ENCODE peak calls at places on chromosome 18, in eight cellular contexts. One of them, this sample, is unnamed.

GRCh38 chr18:2223859-2224258 is 347.4 kb downstream of the METTL4 start:
- DNase-seq in NCI-H2081: peak; percentile 50
- DNase-seq in COLO829: no peak
- DNase-seq in NCI-H69: peak; percentile 73
- DNase-seq in naive B cell: no peak
- DNase-seq in KBM-7: peak; percentile 13
- DNase-seq in CD4-positive, alpha-beta T cell: no peak
- DNase-seq in heart right ventricle: peak; percentile 26
- DNase-seq in this sample: peak; percentile 4

GRCh38 chr18:44579028-44579692 is 101.5 kb upstream of the SETBP1 start:
- DNase-seq in COLO829: no peak
- DNase-seq in CD4-positive, alpha-beta T cell: no peak
- DNase-seq in heart right ventricle: no peak
- DNase-seq in NCI-H2081: peak; percentile 52
- DNase-seq in NCI-H69: peak; percentile 87
- DNase-seq in KBM-7: peak; percentile 3
- DNase-seq in naive B cell: no peak
- DNase-seq in this sample: no peak

GRCh38 chr18:73004260-73004659 is 136.5 kb upstream of the NETO1 start:
- DNase-seq in naive B cell: no peak
- DNase-seq in COLO829: no peak
- DNase-seq in heart right ventricle: no peak
- DNase-seq in KBM-7: no peak
- DNase-seq in CD4-positive, alpha-beta T cell: no peak
- DNase-seq in NCI-H2081: no peak
- DNase-seq in NCI-H69: no peak
- DNase-seq in this sample: no peak

GRCh38 chr18:54242327-54242726 is 17.9 kb upstream of the MBD2 start:
- DNase-seq in KBM-7: no peak
- DNase-seq in CD4-positive, alpha-beta T cell: no peak
- DNase-seq in naive B cell: no peak
- DNase-seq in NCI-H2081: no peak
- DNase-seq in COLO829: no peak
- DNase-seq in NCI-H69: no peak
- DNase-seq in heart right ventricle: no peak
- DNase-seq in this sample: no peak

GRCh38 chr18:34219651-34220050 is 5.1 kb downstream of the NOL4 start:
- DNase-seq in NCI-H2081: peak; percentile 90
- DNase-seq in KBM-7: no peak
- DNase-seq in naive B cell: no peak
- DNase-seq in CD4-positive, alpha-beta T cell: no peak
- DNase-seq in heart right ventricle: no peak
- DNase-seq in COLO829: no peak
- DNase-seq in NCI-H69: peak; percentile 95
- DNase-seq in this sample: peak; percentile 80

GRCh38 chr18:56322403-56322802 is 316.0 kb downstream of the TXNL1 start:
- DNase-seq in COLO829: no peak
- DNase-seq in NCI-H2081: no peak
- DNase-seq in KBM-7: no peak
- DNase-seq in NCI-H69: peak; percentile 91
- DNase-seq in CD4-positive, alpha-beta T cell: no peak
- DNase-seq in naive B cell: no peak
- DNase-seq in heart right ventricle: peak; percentile 38
- DNase-seq in this sample: no peak

GRCh38 chr18:62610509-62611394 is 87.9 kb downstream of the ZCCHC2 start:
- DNase-seq in NCI-H2081: no peak
- DNase-seq in CD4-positive, alpha-beta T cell: no peak
- DNase-seq in KBM-7: no peak
- DNase-seq in heart right ventricle: peak; percentile 55
- DNase-seq in naive B cell: no peak
- DNase-seq in NCI-H69: peak; percentile 68
- DNase-seq in COLO829: no peak
- DNase-seq in this sample: no peak

GRCh38 chr18:22318745-22319407 is 98.8 kb downstream of the CTAGE1 start:
- DNase-seq in CD4-positive, alpha-beta T cell: no peak
- DNase-seq in COLO829: no peak
- DNase-seq in naive B cell: no peak
- DNase-seq in KBM-7: no peak
- DNase-seq in NCI-H2081: no peak
- DNase-seq in heart right ventricle: no peak
- DNase-seq in NCI-H69: no peak
- DNase-seq in this sample: no peak

GRCh38 chr18:78986018-78986481 is 6.4 kb downstream of the SALL3 start:
- DNase-seq in heart right ventricle: no peak
- DNase-seq in naive B cell: no peak
- DNase-seq in NCI-H69: peak; percentile 94
- DNase-seq in KBM-7: peak; percentile 48
- DNase-seq in COLO829: peak; percentile 28
- DNase-seq in NCI-H2081: peak; percentile 70
- DNase-seq in CD4-positive, alpha-beta T cell: no peak
- DNase-seq in this sample: no peak

GRCh38 chr18:47283476-47283875 is 32.0 kb upstream of the SKOR2 start:
- DNase-seq in heart right ventricle: no peak
- DNase-seq in naive B cell: no peak
- DNase-seq in NCI-H2081: peak; percentile 9
- DNase-seq in CD4-positive, alpha-beta T cell: no peak
- DNase-seq in KBM-7: peak; percentile 47
- DNase-seq in COLO829: peak; percentile 38
- DNase-seq in NCI-H69: peak; percentile 77
- DNase-seq in this sample: peak; percentile 6

GRCh38 chr18:69216390-69216789 is 184.3 kb upstream of the DOK6 start:
- DNase-seq in naive B cell: no peak
- DNase-seq in CD4-positive, alpha-beta T cell: no peak
- DNase-seq in NCI-H2081: peak; percentile 63
- DNase-seq in NCI-H69: peak; percentile 87
- DNase-seq in KBM-7: no peak
- DNase-seq in COLO829: no peak
- DNase-seq in heart right ventricle: no peak
- DNase-seq in this sample: no peak

GRCh38 chr18:26545335-26545734 is 3.0 kb downstream of the KCTD1 start:
- DNase-seq in KBM-7: no peak
- DNase-seq in CD4-positive, alpha-beta T cell: no peak
- DNase-seq in NCI-H69: no peak
- DNase-seq in naive B cell: no peak
- DNase-seq in COLO829: no peak
- DNase-seq in NCI-H2081: no peak
- DNase-seq in heart right ventricle: no peak
- DNase-seq in this sample: no peak

GRCh38 chr18:61963705-61964104 is 70.9 kb upstream of the RNF152 start:
- DNase-seq in heart right ventricle: peak; percentile 51
- DNase-seq in NCI-H2081: no peak
- DNase-seq in COLO829: no peak
- DNase-seq in NCI-H69: no peak
- DNase-seq in naive B cell: no peak
- DNase-seq in CD4-positive, alpha-beta T cell: no peak
- DNase-seq in KBM-7: no peak
- DNase-seq in this sample: no peak

GRCh38 chr18:12640881-12641200 is 17.1 kb downstream of the SPIRE1 start:
- DNase-seq in NCI-H69: peak; percentile 51
- DNase-seq in naive B cell: no peak
- DNase-seq in NCI-H2081: no peak
- DNase-seq in COLO829: no peak
- DNase-seq in KBM-7: no peak
- DNase-seq in CD4-positive, alpha-beta T cell: no peak
- DNase-seq in heart right ventricle: no peak
- DNase-seq in this sample: no peak

This sample was measured in NCI-H774.